ENCODE peak calls at places on chromosomes 5 and 9, in ten cellular contexts. O, Z, I, U, A, P, T, M, R and B are unnamed samples.

GRCh38 chr9:8456327-8456726 is 656.7 kb upstream of the DMAC1 start:
- DNase-seq in O (no peak), Z (no peak), I (no peak), U (no peak), A (no peak), P (no peak), T (no peak), M (no peak), R (no peak), B (no peak)

GRCh38 chr5:126562823-126563222 is 32.2 kb downstream of the ALDH7A1 start:
- DNase-seq in O (no peak), Z (no peak), I (no peak), U (no peak), A (no peak), P (no peak), T (no peak), M (no peak), R (no peak), B (no peak)

GRCh38 chr5:163478126-163478981 is 17.9 kb downstream of the HMMR start:
- DNase-seq in O (no peak), Z (no peak), I (peak; percentile 60), U (no peak), A (no peak), P (no peak), T (no peak), M (no peak), R (no peak), B (no peak)

GRCh38 chr9:68947015-68947414 is 66.9 kb downstream of the PRKACG start:
- DNase-seq in O (no peak), Z (no peak), I (no peak), U (no peak), A (no peak), P (no peak), T (no peak), M (no peak), R (no peak), B (no peak)

GRCh38 chr5:18792145-18792544 is 1157.9 kb downstream of the TAF11L14 start:
- DNase-seq in O (no peak), Z (no peak), I (peak; percentile 1), U (no peak), A (peak; percentile 53), P (no peak), T (no peak), M (no peak), R (no peak), B (no peak)

GRCh38 chr5:171720086-171720485 is 65.5 kb upstream of the SMIM23 start:
- DNase-seq in O (peak; percentile 5), Z (no peak), I (no peak), U (no peak), A (no peak), P (no peak), T (peak; percentile 38), M (no peak), R (no peak), B (no peak)

GRCh38 chr5:92364986-92365550 is 982.0 kb upstream of the ARRDC3 start:
- DNase-seq in O (no peak), Z (no peak), I (no peak), U (no peak), A (no peak), P (no peak), T (no peak), M (no peak), R (no peak), B (no peak)

GRCh38 chr5:75551471-75551870 is 39.8 kb downstream of the POLK start:
- DNase-seq in O (no peak), Z (no peak), I (no peak), U (no peak), A (no peak), P (no peak), T (no peak), M (no peak), R (no peak), B (no peak)